ENCODE peak calls at places on chromosomes 7 and 10, in five cellular contexts. P is caudate nucleus, O is heart right ventricle, A is Ammon's horn, F is EH. K is an unnamed sample.

GRCh38 chr10:27659786-27660185 is 85.8 kb downstream of the MKX start:
- DNase-seq in A (no peak), O (no peak), P (no peak), F (no peak), K (no peak)

GRCh38 chr7:80387634-80388033 is 124.2 kb downstream of the GNAT3 start:
- DNase-seq in F (peak), P (no peak), A (no peak), O (no peak), K (no peak)

GRCh38 chr10:618229-618989 is 71.1 kb downstream of the DIP2C start:
- DNase-seq in A (no peak), F (no peak), O (no peak), P (no peak), K (no peak)

GRCh38 chr7:44378744-44379143 is 53.4 kb upstream of the CAMK2B start:
- DNase-seq in O (no peak), P (no peak), A (no peak), F (peak), K (no peak)

GRCh38 chr7:92678291-92678920 is 88.2 kb upstream of the FAM133B start:
- DNase-seq in A (no peak), O (no peak), P (no peak), F (no peak), K (no peak)

GRCh38 chr10:67802767-67803538 is 35.0 kb downstream of the DNAJC12 start:
- DNase-seq in A (no peak), O (no peak), P (no peak), F (no peak), K (no peak)

GRCh38 chr10:42782446-42783180 is at the start of gene BMS1:
- DNase-seq in P (peak), A (peak), O (peak), F (peak), K (peak)

GRCh38 chr10:77513783-77514331 is 123.8 kb downstream of the KCNMA1 start:
- DNase-seq in P (peak), F (peak), A (peak), O (peak), K (peak)

GRCh38 chr7:156547884-156548561 is 92.6 kb upstream of the RNF32 start:
- DNase-seq in P (no peak), F (no peak), A (no peak), O (no peak), K (no peak)

GRCh38 chr7:81162771-81163525 is 244.1 kb upstream of the SEMA3C start:
- DNase-seq in A (no peak), O (no peak), F (no peak), P (no peak), K (no peak)

GRCh38 chr10:33330543-33331019 is 3.9 kb downstream of the NRP1 start:
- DNase-seq in O (peak), P (peak), F (peak), A (peak), K (peak)